ENCODE peak calls at places on chromosomes 4 and X, in seven cellular contexts. R is tibial nerve; V is CD8-positive, alpha-beta T cell; H is testis; K is OCI-LY7; O is MM.1S; Z is tibial artery. L is an unnamed sample. For H3K9me3, the result is how much of the 10 kb centered on the place peaks cover.

GRCh38 chr4:158170691-158171455 is 2.0 kb downstream of the GASK1B start:
- DNase-seq in R (peak), V (no peak), H (peak), K (no peak), O (no peak), Z (peak), L (peak)

GRCh38 chrX:41167888-41168287 is 82.6 kb downstream of the USP9X start:
- DNase-seq in R (no peak), V (no peak), H (no peak), K (no peak), O (no peak), Z (no peak), L (no peak)

GRCh38 chr4:102871772-102872171 is 3.0 kb downstream of the CISD2 start:
- DNase-seq in R (no peak), V (no peak), H (no peak), K (no peak), O (peak), Z (no peak), L (no peak)

GRCh38 chr4:134320048-134320447 is 118.5 kb upstream of the PABPC4L start:
- DNase-seq in R (no peak), V (no peak), H (no peak), K (no peak), O (no peak), Z (no peak), L (no peak)

GRCh38 chr4:7020290-7020689 is 22.9 kb upstream of the TADA2B start:
- DNase-seq in R (no peak), V (no peak), H (no peak), K (no peak), O (no peak), Z (no peak), L (no peak)

GRCh38 chr4:89486042-89486441 is 178.4 kb upstream of the GPRIN3 start:
- DNase-seq in R (no peak), V (no peak), H (no peak), K (no peak), O (peak), Z (no peak), L (no peak)

GRCh38 chr4:153950100-153950979 is 161.5 kb upstream of the SFRP2 start:
- DNase-seq in R (no peak), V (no peak), H (no peak), K (no peak), O (peak), Z (no peak), L (no peak)

GRCh38 chr4:51894246-51894645 is 51.3 kb downstream of the DCUN1D4 start:
- DNase-seq in R (no peak), V (no peak), H (no peak), K (no peak), O (no peak), Z (no peak), L (no peak)

GRCh38 chrX:38142598-38142997 is 78.1 kb downstream of the SRPX start:
- DNase-seq in R (no peak), V (no peak), H (peak), K (no peak), O (no peak), Z (peak), L (no peak)

GRCh38 chr4:183408791-183409190 is 35.6 kb upstream of the CDKN2AIP start:
- DNase-seq in R (no peak), V (no peak), H (no peak), K (no peak), O (no peak), Z (no peak), L (no peak)

GRCh38 chrX:72685810-72686465 is 28.2 kb downstream of the PHKA1 start:
- DNase-seq in R (no peak), V (no peak), H (no peak), K (no peak), O (no peak), Z (no peak), L (no peak)
- H3K27ac ChIP-seq in R (no peak), V (no peak), H (no peak), K (no peak), O (no peak), Z (no peak), L (no peak)

DNA sequence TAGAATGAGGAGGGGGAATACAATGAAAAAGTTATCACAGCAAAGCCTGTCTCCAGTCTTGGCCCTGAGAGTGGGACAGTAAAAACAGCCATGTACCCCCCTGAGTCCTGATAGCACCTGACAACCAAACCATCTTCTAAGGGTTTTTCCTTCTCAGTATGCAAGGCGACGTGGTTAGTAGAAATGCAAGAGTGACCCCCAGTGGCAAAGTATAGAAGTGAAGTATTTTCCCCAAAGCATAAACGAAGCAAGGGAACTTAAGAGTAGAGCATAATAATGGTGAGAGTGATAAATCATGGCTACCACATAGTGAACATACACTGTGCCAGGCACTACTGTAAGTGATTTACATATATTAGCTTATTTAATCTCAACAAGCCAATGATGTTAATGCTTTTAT is 52.8 kb downstream of the FAM47C start:
- DNase-seq in R (no peak), V (no peak), H (no peak), K (peak), O (peak), Z (no peak), L (no peak)
- TF ChIP-seq CTCF in R (no peak), V (no peak), H (no peak), K (peak), O (peak), Z (peak), L (peak)

DNA sequence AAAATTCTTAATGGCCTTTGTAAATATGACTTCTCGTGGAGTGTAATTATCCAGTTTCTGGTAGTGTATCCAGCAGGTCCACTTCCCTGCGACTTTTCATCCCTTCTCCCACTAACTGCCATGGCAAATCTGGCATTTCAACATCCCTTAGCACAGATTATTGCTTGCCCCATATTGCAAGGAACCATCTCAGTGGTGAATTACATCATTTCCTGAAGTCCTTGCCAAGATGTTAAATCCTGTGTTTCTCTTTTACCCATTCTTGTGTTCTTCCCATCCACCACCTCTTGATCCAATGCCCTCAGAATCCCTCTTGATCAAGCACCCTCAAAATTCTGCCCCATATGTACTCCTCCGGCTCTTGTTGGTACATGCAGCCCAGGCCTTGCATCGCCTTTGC is 88.1 kb upstream of the ZNF81 start:
- DNase-seq in R (no peak), V (no peak), H (no peak), K (no peak), O (no peak), Z (no peak), L (no peak)
- H3K9me3 ChIP-seq in R (under half), V (under half), H (under half), K (under half), O (under half), Z (under half), L (under half)

DNA sequence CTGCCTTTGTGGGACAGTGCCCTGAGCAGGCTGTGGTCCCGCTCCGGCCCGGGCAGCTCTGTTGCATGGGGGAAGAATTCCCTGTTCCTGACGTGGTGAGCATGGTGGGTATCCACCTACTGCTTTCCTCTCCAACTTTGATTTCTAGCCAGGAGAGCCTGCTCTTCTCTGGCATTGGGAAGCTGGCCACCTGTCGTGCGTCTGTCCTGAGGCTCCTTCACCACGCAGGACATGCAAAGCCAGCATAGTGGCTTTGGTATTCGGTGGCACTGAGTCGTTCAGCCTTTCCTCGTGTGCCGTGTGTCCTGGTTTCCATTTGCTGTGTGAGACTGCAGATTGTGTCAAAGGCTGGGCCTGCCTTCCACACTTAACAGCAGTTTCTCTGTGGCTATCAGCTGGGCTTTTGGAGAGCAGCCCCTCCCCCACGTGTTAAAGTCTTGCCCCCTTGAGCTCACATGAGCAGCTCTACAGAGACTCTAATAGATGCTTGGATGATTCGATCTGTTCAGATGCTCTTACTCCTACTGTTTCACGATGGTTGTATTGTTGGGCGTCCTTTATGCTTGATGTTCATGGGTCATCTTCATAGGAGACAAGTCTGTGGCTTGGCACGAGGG is 46.4 kb upstream of the CLCN4 start:
- DNase-seq in R (no peak), V (no peak), H (no peak), K (no peak), O (peak), Z (no peak), L (no peak)
- H3K27ac ChIP-seq in R (peak), V (peak), H (peak), K (peak), O (peak), Z (no peak), L (peak)

DNA sequence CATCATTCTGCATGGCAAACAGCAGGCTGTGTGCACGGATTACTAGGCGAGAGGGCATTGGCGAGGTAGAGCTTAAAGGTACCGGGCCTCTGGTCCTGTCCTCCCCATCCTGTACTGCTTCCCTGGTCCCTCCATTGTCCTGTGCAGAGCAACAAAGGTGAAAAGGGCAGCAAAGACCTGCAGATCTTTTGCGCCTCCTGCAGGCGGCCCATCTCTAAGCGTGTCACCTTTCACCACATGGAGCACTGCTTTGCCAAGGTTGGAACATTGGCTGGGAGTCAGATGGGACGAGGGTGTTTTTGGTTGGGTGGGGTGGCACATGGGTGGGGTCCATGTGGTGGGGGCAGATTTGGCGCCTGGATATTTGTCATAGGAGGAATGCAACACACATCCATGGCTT is 64.7 kb upstream of the UXT start:
- DNase-seq in R (no peak), V (peak), H (no peak), K (no peak), O (peak), Z (no peak), L (no peak)
- TF ChIP-seq CTCF in R (no peak), V (no peak), H (no peak), K (peak), O (peak), Z (no peak), L (no peak)

GRCh38 chr4:38791005-38791404 is 8.2 kb upstream of the TLR10 start:
- DNase-seq in R (no peak), V (no peak), H (no peak), K (no peak), O (no peak), Z (no peak), L (no peak)

GRCh38 chr4:38800956-38801450 is 3.6 kb downstream of the TLR1 start:
- DNase-seq in R (no peak), V (no peak), H (no peak), K (no peak), O (no peak), Z (no peak), L (no peak)

GRCh38 chr4:38800366-38800765 is 4.2 kb downstream of the TLR1 start:
- DNase-seq in R (no peak), V (no peak), H (no peak), K (no peak), O (no peak), Z (no peak), L (no peak)

DNA sequence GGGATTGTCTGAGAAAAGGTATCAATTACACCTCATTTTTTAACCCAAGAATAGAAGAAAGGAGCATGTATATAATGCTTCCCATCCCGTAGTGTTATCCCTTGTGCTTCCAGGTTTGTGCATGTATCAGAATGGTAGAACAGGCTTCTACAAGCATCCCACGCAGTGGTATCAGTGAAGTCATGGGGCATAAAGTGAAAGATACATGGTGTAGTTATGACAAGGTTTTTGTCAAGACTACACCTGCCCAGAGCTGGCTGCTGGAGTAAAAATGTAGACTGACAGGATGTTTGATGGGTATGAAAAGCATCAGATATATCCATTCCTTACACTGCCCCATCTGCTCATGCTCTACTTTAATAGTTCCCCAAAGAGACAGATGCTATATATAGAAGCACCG is 9.5 kb downstream of the TLR1 start:
- DNase-seq in R (no peak), V (no peak), H (no peak), K (no peak), O (no peak), Z (no peak), L (no peak)
- H3K9me3 ChIP-seq in R (under half), V (under half), H (under half), K (under half), O (under half), Z (under half), L (under half)

DNA sequence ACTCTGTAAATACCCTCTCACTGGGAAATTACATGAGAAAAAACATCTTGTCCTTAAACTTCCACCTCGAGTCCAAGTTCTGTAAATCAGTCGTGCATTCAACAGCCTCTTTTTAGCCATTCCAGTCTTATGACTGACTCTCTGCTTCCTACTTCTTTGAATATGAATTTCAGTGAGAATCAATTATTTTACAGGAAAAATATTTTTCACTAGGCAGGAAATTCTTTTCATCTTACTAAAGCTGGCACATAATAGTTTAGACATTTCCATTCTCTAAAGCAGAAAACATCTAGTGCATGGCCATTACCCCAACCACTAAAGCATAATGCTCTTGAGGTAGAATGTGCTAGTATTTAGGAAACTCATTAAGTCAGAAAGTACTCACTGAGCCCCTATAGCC is 565.7 kb upstream of the FAT1 start:
- DNase-seq in R (no peak), V (no peak), H (no peak), K (no peak), O (no peak), Z (no peak), L (no peak)
- H3K27ac ChIP-seq in R (no peak), V (no peak), H (no peak), K (no peak), O (no peak), Z (no peak), L (no peak)

GRCh38 chrX:57156397-57157049 is 19.3 kb upstream of the SPIN2A start:
- DNase-seq in R (no peak), V (no peak), H (peak), K (peak), O (peak), Z (no peak), L (no peak)
- TF ChIP-seq CTCF in R (no peak), V (no peak), H (no peak), K (peak), O (peak), Z (no peak), L (peak)

L was measured in psoas muscle.